ENCODE peak calls at places on chromosomes 1 and 21, in six cellular contexts. B, H, Y, K, P and E are unnamed samples.

GRCh38 chr1:248800459-248800858 is 25.3 kb downstream of the SH3BP5L start:
- DNase-seq in P (no peak), Y (no peak), H (no peak), K (no peak), B (no peak), E (no peak)

GRCh38 chr1:226603976-226604845 is 55.6 kb downstream of the STUM start:
- DNase-seq in Y (no peak), K (peak), P (no peak), B (peak), H (no peak), E (peak)

GRCh38 chr1:19113362-19114092 is 96.5 kb downstream of the UBR4 start:
- DNase-seq in Y (no peak), K (peak), P (peak), B (no peak), H (peak), E (peak)

GRCh38 chr1:236024655-236025054 is 40.2 kb downstream of the NID1 start:
- DNase-seq in B (no peak), Y (no peak), H (no peak), K (no peak), P (no peak), E (no peak)

GRCh38 chr1:39107891-39108290 is 81.7 kb downstream of the NDUFS5 start:
- DNase-seq in K (no peak), B (no peak), Y (no peak), H (no peak), P (no peak), E (peak)

GRCh38 chr21:38165466-38166213 is 91.2 kb upstream of the KCNJ15 start:
- DNase-seq in Y (no peak), B (no peak), P (no peak), K (no peak), H (no peak), E (no peak)

GRCh38 chr21:35011681-35012080 is 37.4 kb downstream of the RUNX1 start:
- DNase-seq in P (no peak), B (no peak), K (no peak), Y (no peak), H (peak), E (no peak)

GRCh38 chr1:206551985-206552325 is 44.6 kb downstream of the RASSF5 start:
- DNase-seq in B (no peak), Y (no peak), H (no peak), K (no peak), P (no peak), E (no peak)

GRCh38 chr1:200556005-200556404 is 64.5 kb downstream of the KIF14 start:
- DNase-seq in P (no peak), K (no peak), H (peak), Y (no peak), B (no peak), E (no peak)

GRCh38 chr1:158799689-158800088 is 18.7 kb upstream of the OR6N2 start:
- DNase-seq in B (no peak), P (no peak), K (no peak), H (no peak), Y (no peak), E (no peak)

GRCh38 chr1:158654570-158654969 is 31.9 kb downstream of the SPTA1 start:
- DNase-seq in Y (no peak), H (no peak), K (no peak), B (no peak), P (no peak), E (peak)

GRCh38 chr1:101235696-101236545 is 898 bp upstream of the S1PR1 start:
- DNase-seq in B (peak), K (peak), Y (no peak), P (peak), H (peak), E (peak)

GRCh38 chr1:84402060-84402459 is 3.8 kb downstream of the DNASE2B start:
- DNase-seq in B (no peak), K (no peak), Y (no peak), P (no peak), H (peak), E (no peak)

GRCh38 chr1:68140536-68140935 is 90.1 kb upstream of the DIRAS3 start:
- DNase-seq in B (no peak), K (no peak), H (peak), P (no peak), Y (no peak), E (no peak)

GRCh38 chr1:172936088-172936487 is 114.7 kb downstream of the TNFSF18 start:
- DNase-seq in K (no peak), P (no peak), B (no peak), H (no peak), Y (no peak), E (no peak)

GRCh38 chr1:90839323-90839722 is 122.2 kb upstream of the BARHL2 start:
- DNase-seq in Y (no peak), B (no peak), K (no peak), P (no peak), H (no peak), E (no peak)

GRCh38 chr1:23980725-23981063 is 567 bp upstream of the SRSF10 start:
- DNase-seq in K (peak), Y (no peak), H (peak), P (no peak), B (no peak), E (peak)

GRCh38 chr1:165914136-165914798 is 86.9 kb downstream of the UCK2 start:
- DNase-seq in B (peak), P (peak), H (peak), K (peak), Y (no peak), E (peak)

GRCh38 chr1:24126023-24126671 is 14.2 kb upstream of the MYOM3 start:
- DNase-seq in K (no peak), B (no peak), H (peak), P (no peak), Y (no peak), E (no peak)

GRCh38 chr1:199512037-199512710 is 515.3 kb upstream of the NR5A2 start:
- DNase-seq in B (peak), K (peak), Y (no peak), P (no peak), H (no peak), E (peak)

GRCh38 chr1:24899581-24900485 is 30.2 kb downstream of the RUNX3 start:
- DNase-seq in Y (no peak), B (no peak), H (no peak), P (no peak), K (no peak), E (no peak)

GRCh38 chr1:29285771-29286170 is 49.4 kb downstream of the PTPRU start:
- DNase-seq in P (no peak), B (no peak), Y (no peak), K (no peak), H (no peak), E (no peak)

GRCh38 chr1:150807674-150808073 is 386 bp downstream of the CTSK start:
- DNase-seq in H (peak), P (no peak), Y (no peak), K (no peak), B (no peak), E (no peak)

GRCh38 chr1:91697322-91698260 is 188.4 kb downstream of the TGFBR3 start:
- DNase-seq in H (no peak), Y (no peak), K (no peak), B (no peak), P (no peak), E (no peak)

GRCh38 chr1:37931148-37931492 is 15.7 kb downstream of the INPP5B start:
- DNase-seq in B (no peak), H (no peak), P (no peak), Y (no peak), K (no peak), E (no peak)

GRCh38 chr1:195376190-195376589 is 1232.0 kb downstream of the KCNT2 start:
- DNase-seq in K (no peak), P (no peak), H (peak), B (no peak), Y (no peak), E (no peak)

GRCh38 chr1:220887202-220887867 is 8.1 kb downstream of the HLX start:
- DNase-seq in H (no peak), Y (no peak), B (peak), P (no peak), K (peak), E (peak)

GRCh38 chr1:116900471-116901365 is 9.0 kb upstream of the PTGFRN start:
- DNase-seq in B (no peak), K (no peak), P (no peak), H (no peak), Y (no peak), E (no peak)

GRCh38 chr21:14673649-14674048 is 127.5 kb upstream of the SAMSN1 start:
- DNase-seq in H (no peak), B (no peak), P (no peak), K (no peak), Y (no peak), E (peak)

GRCh38 chr1:118927421-118927820 is 60.7 kb downstream of the TBX15 start:
- DNase-seq in H (no peak), K (no peak), P (no peak), B (no peak), Y (no peak), E (peak)

GRCh38 chr1:154869351-154870116 is 547 bp downstream of the KCNN3 start:
- DNase-seq in H (peak), B (no peak), K (no peak), P (no peak), Y (peak), E (no peak)

GRCh38 chr1:211621471-211622198 is 42.7 kb upstream of the SLC30A1 start:
- DNase-seq in Y (no peak), B (no peak), H (no peak), P (no peak), K (no peak), E (no peak)

GRCh38 chr1:214463596-214463995 is 87.8 kb downstream of the PTPN14 start:
- DNase-seq in K (no peak), H (no peak), B (no peak), Y (no peak), P (no peak), E (peak)

GRCh38 chr1:18602533-18603211 is 28.0 kb upstream of the PAX7 start:
- DNase-seq in B (no peak), Y (no peak), P (no peak), H (no peak), K (no peak), E (no peak)

GRCh38 chr1:223363856-223364684 is at the start of gene SUSD4:
- DNase-seq in Y (no peak), P (peak), K (peak), H (peak), B (peak), E (peak)

GRCh38 chr1:75768021-75768420 is 18.0 kb upstream of the RABGGTB start:
- DNase-seq in B (no peak), K (no peak), Y (no peak), H (no peak), P (no peak), E (no peak)

GRCh38 chr1:247007511-247008405 is at the start of gene ZNF695:
- DNase-seq in K (peak), H (peak), B (peak), Y (peak), P (peak), E (peak)

GRCh38 chr1:198054510-198054909 is 102.3 kb upstream of the NEK7 start:
- DNase-seq in Y (no peak), P (no peak), K (no peak), B (no peak), H (no peak), E (no peak)